ENCODE peak calls at places on chromosomes 13 and 19, in eight cellular contexts. One of them, this sample, is unnamed.

GRCh38 chr13:63024458-63024857 is 1608.8 kb upstream of the PCDH20 start:
- DNase-seq in mesothelial cell of epicardium: no peak
- DNase-seq in GM10248: no peak
- DNase-seq in progenitor cell of endocrine pancreas: no peak
- DNase-seq in BJ: no peak
- DNase-seq in uterus: no peak
- DNase-seq in endothelial cell: no peak
- DNase-seq in AG09309: no peak
- DNase-seq in this sample: no peak

GRCh38 chr19:4597975-4598671 is 38.6 kb upstream of the SEMA6B start:
- DNase-seq in mesothelial cell of epicardium: no peak
- DNase-seq in AG09309: no peak
- DNase-seq in BJ: no peak
- DNase-seq in progenitor cell of endocrine pancreas: no peak
- DNase-seq in endothelial cell: peak
- DNase-seq in uterus: no peak
- DNase-seq in GM10248: peak
- DNase-seq in this sample: peak

GRCh38 chr13:42981317-42981716 is 10.7 kb downstream of the EPSTI1 start:
- DNase-seq in endothelial cell: no peak
- DNase-seq in mesothelial cell of epicardium: no peak
- DNase-seq in progenitor cell of endocrine pancreas: no peak
- DNase-seq in AG09309: no peak
- DNase-seq in uterus: no peak
- DNase-seq in BJ: no peak
- DNase-seq in GM10248: no peak
- DNase-seq in this sample: no peak

GRCh38 chr19:13234518-13234917 is 84.3 kb downstream of the IER2 start:
- DNase-seq in AG09309: no peak
- DNase-seq in uterus: peak
- DNase-seq in progenitor cell of endocrine pancreas: no peak
- DNase-seq in GM10248: peak
- DNase-seq in endothelial cell: no peak
- DNase-seq in mesothelial cell of epicardium: peak
- DNase-seq in BJ: no peak
- DNase-seq in this sample: peak

GRCh38 chr13:99958402-99959126 is 13.0 kb downstream of the ZIC5 start:
- DNase-seq in progenitor cell of endocrine pancreas: no peak
- DNase-seq in AG09309: no peak
- DNase-seq in uterus: no peak
- DNase-seq in BJ: no peak
- DNase-seq in GM10248: no peak
- DNase-seq in mesothelial cell of epicardium: no peak
- DNase-seq in endothelial cell: peak
- DNase-seq in this sample: peak

GRCh38 chr13:61414136-61414535 is 1.5 kb downstream of the PCDH20 start:
- DNase-seq in endothelial cell: no peak
- DNase-seq in progenitor cell of endocrine pancreas: no peak
- DNase-seq in BJ: no peak
- DNase-seq in mesothelial cell of epicardium: no peak
- DNase-seq in AG09309: no peak
- DNase-seq in GM10248: no peak
- DNase-seq in uterus: no peak
- DNase-seq in this sample: no peak

GRCh38 chr13:21885714-21886224 is 214.9 kb downstream of the FGF9 start:
- DNase-seq in GM10248: no peak
- DNase-seq in uterus: no peak
- DNase-seq in progenitor cell of endocrine pancreas: no peak
- DNase-seq in endothelial cell: no peak
- DNase-seq in AG09309: no peak
- DNase-seq in mesothelial cell of epicardium: no peak
- DNase-seq in BJ: no peak
- DNase-seq in this sample: no peak

GRCh38 chr19:49475191-49475932 is 1.3 kb downstream of the FLT3LG start:
- DNase-seq in mesothelial cell of epicardium: no peak
- DNase-seq in uterus: no peak
- DNase-seq in progenitor cell of endocrine pancreas: no peak
- DNase-seq in endothelial cell: no peak
- DNase-seq in AG09309: no peak
- DNase-seq in BJ: no peak
- DNase-seq in GM10248: peak
- DNase-seq in this sample: no peak

GRCh38 chr19:35862528-35862927 is 5.8 kb downstream of the KIRREL2 start:
- DNase-seq in uterus: no peak
- DNase-seq in progenitor cell of endocrine pancreas: no peak
- DNase-seq in endothelial cell: no peak
- DNase-seq in mesothelial cell of epicardium: no peak
- DNase-seq in BJ: no peak
- DNase-seq in AG09309: no peak
- DNase-seq in GM10248: no peak
- DNase-seq in this sample: no peak

GRCh38 chr19:1213391-1214286 is 8.1 kb downstream of the STK11 start:
- DNase-seq in uterus: peak
- DNase-seq in GM10248: peak
- DNase-seq in mesothelial cell of epicardium: no peak
- DNase-seq in progenitor cell of endocrine pancreas: no peak
- DNase-seq in BJ: peak
- DNase-seq in endothelial cell: peak
- DNase-seq in AG09309: no peak
- DNase-seq in this sample: peak

GRCh38 chr13:50812242-50812641 is 31.2 kb downstream of the DLEU7 start:
- DNase-seq in endothelial cell: no peak
- DNase-seq in GM10248: no peak
- DNase-seq in AG09309: no peak
- DNase-seq in mesothelial cell of epicardium: no peak
- DNase-seq in BJ: no peak
- DNase-seq in uterus: no peak
- DNase-seq in progenitor cell of endocrine pancreas: no peak
- DNase-seq in this sample: no peak

GRCh38 chr13:100984349-100984748 is 309.8 kb upstream of the TMTC4 start:
- DNase-seq in mesothelial cell of epicardium: no peak
- DNase-seq in BJ: no peak
- DNase-seq in uterus: no peak
- DNase-seq in progenitor cell of endocrine pancreas: no peak
- DNase-seq in GM10248: no peak
- DNase-seq in endothelial cell: no peak
- DNase-seq in AG09309: no peak
- DNase-seq in this sample: no peak

GRCh38 chr13:31801088-31801487 is 61.8 kb downstream of the RXFP2 start:
- DNase-seq in BJ: no peak
- DNase-seq in uterus: no peak
- DNase-seq in AG09309: no peak
- DNase-seq in progenitor cell of endocrine pancreas: no peak
- DNase-seq in GM10248: no peak
- DNase-seq in mesothelial cell of epicardium: no peak
- DNase-seq in endothelial cell: no peak
- DNase-seq in this sample: no peak

GRCh38 chr13:31798189-31798588 is 58.9 kb downstream of the RXFP2 start:
- DNase-seq in mesothelial cell of epicardium: no peak
- DNase-seq in BJ: no peak
- DNase-seq in GM10248: no peak
- DNase-seq in AG09309: no peak
- DNase-seq in uterus: no peak
- DNase-seq in endothelial cell: no peak
- DNase-seq in progenitor cell of endocrine pancreas: no peak
- DNase-seq in this sample: no peak

GRCh38 chr13:31793246-31793645 is 53.9 kb downstream of the RXFP2 start:
- DNase-seq in uterus: no peak
- DNase-seq in AG09309: peak
- DNase-seq in progenitor cell of endocrine pancreas: no peak
- DNase-seq in GM10248: no peak
- DNase-seq in endothelial cell: no peak
- DNase-seq in BJ: peak
- DNase-seq in mesothelial cell of epicardium: no peak
- DNase-seq in this sample: no peak

GRCh38 chr13:31794452-31794851 is 55.1 kb downstream of the RXFP2 start:
- DNase-seq in mesothelial cell of epicardium: no peak
- DNase-seq in BJ: no peak
- DNase-seq in GM10248: no peak
- DNase-seq in AG09309: no peak
- DNase-seq in endothelial cell: no peak
- DNase-seq in uterus: no peak
- DNase-seq in progenitor cell of endocrine pancreas: no peak
- DNase-seq in this sample: no peak

GRCh38 chr13:31797154-31797775 is 57.9 kb downstream of the RXFP2 start:
- DNase-seq in BJ: no peak
- DNase-seq in uterus: no peak
- DNase-seq in mesothelial cell of epicardium: no peak
- DNase-seq in endothelial cell: no peak
- DNase-seq in AG09309: no peak
- DNase-seq in progenitor cell of endocrine pancreas: no peak
- DNase-seq in GM10248: no peak
- DNase-seq in this sample: no peak
- TF ChIP-seq CTCF in BJ: peak
- TF ChIP-seq CTCF in uterus: peak
- TF ChIP-seq CTCF in mesothelial cell of epicardium: no peak
- TF ChIP-seq CTCF in endothelial cell: no peak
- TF ChIP-seq CTCF in AG09309: peak
- TF ChIP-seq CTCF in progenitor cell of endocrine pancreas: peak
- TF ChIP-seq CTCF in GM10248: no peak
- TF ChIP-seq CTCF in this sample: peak

GRCh38 chr19:7994114-7994513 is 11.3 kb downstream of the ELAVL1 start:
- DNase-seq in mesothelial cell of epicardium: no peak
- DNase-seq in progenitor cell of endocrine pancreas: no peak
- DNase-seq in GM10248: no peak
- DNase-seq in AG09309: no peak
- DNase-seq in uterus: no peak
- DNase-seq in BJ: no peak
- DNase-seq in endothelial cell: no peak
- DNase-seq in this sample: no peak
- TF ChIP-seq CTCF in mesothelial cell of epicardium: no peak
- TF ChIP-seq CTCF in progenitor cell of endocrine pancreas: no peak
- TF ChIP-seq CTCF in GM10248: no peak
- TF ChIP-seq CTCF in AG09309: no peak
- TF ChIP-seq CTCF in uterus: no peak
- TF ChIP-seq CTCF in BJ: no peak
- TF ChIP-seq CTCF in endothelial cell: no peak
- TF ChIP-seq CTCF in this sample: no peak

GRCh38 chr13:67438465-67438864 is 208.3 kb upstream of the PCDH9 start:
- DNase-seq in mesothelial cell of epicardium: no peak
- DNase-seq in GM10248: no peak
- DNase-seq in endothelial cell: no peak
- DNase-seq in BJ: no peak
- DNase-seq in AG09309: no peak
- DNase-seq in uterus: no peak
- DNase-seq in progenitor cell of endocrine pancreas: no peak
- DNase-seq in this sample: no peak
- TF ChIP-seq CTCF in mesothelial cell of epicardium: no peak
- TF ChIP-seq CTCF in GM10248: no peak
- TF ChIP-seq CTCF in endothelial cell: no peak
- TF ChIP-seq CTCF in BJ: no peak
- TF ChIP-seq CTCF in AG09309: no peak
- TF ChIP-seq CTCF in uterus: no peak
- TF ChIP-seq CTCF in progenitor cell of endocrine pancreas: no peak
- TF ChIP-seq CTCF in this sample: no peak

DNA sequence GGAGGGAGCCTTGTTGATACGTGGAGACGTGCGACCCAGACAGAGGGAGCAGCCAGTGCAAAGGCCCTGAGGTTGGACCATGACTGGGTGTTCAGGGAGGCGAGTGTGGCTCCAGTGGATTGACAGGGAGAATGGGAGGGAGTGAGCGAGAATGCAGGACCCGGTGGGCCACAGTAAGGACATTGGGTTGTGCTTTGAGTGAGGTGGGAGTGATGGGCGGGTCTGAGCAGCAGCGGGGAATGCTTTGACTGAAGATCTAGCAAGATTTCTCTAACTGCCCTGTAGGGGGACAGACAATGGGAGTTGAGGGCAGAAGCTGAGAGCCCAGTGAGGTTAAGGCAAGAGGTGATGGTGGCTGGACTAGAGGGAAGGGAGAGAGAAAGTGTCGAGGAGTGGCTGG is 7.7 kb upstream of the NANOS2 start:
- DNase-seq in mesothelial cell of epicardium: no peak
- DNase-seq in endothelial cell: no peak
- DNase-seq in BJ: no peak
- DNase-seq in uterus: no peak
- DNase-seq in progenitor cell of endocrine pancreas: no peak
- DNase-seq in AG09309: no peak
- DNase-seq in GM10248: no peak
- DNase-seq in this sample: no peak
- TF ChIP-seq CTCF in mesothelial cell of epicardium: peak
- TF ChIP-seq CTCF in endothelial cell: peak
- TF ChIP-seq CTCF in BJ: peak
- TF ChIP-seq CTCF in uterus: no peak
- TF ChIP-seq CTCF in progenitor cell of endocrine pancreas: peak
- TF ChIP-seq CTCF in AG09309: peak
- TF ChIP-seq CTCF in GM10248: no peak
- TF ChIP-seq CTCF in this sample: no peak

DNA sequence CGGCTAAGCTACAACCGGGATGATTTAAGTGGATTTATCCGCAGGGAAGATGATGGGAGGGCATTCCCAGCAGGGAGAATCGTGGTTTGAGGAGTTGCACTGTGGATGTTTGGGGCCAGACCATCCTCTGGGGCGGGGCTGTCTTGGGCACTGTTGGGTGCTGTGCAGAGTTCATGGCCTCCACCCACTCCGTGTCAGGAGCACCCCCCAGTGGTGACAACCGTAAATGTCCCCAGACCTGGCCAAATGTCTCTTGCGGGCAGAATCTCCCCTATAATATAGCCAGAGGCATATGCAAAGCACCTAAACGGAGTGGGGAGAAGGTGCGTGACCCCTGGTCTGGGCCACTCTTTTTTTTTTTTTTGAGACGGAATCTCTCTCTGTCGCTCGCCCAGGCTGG is 40.2 kb downstream of the SMIM24 start:
- DNase-seq in mesothelial cell of epicardium: no peak
- DNase-seq in GM10248: peak
- DNase-seq in uterus: no peak
- DNase-seq in progenitor cell of endocrine pancreas: no peak
- DNase-seq in BJ: no peak
- DNase-seq in endothelial cell: peak
- DNase-seq in AG09309: no peak
- DNase-seq in this sample: no peak
- TF ChIP-seq CTCF in mesothelial cell of epicardium: no peak
- TF ChIP-seq CTCF in GM10248: peak
- TF ChIP-seq CTCF in uterus: peak
- TF ChIP-seq CTCF in progenitor cell of endocrine pancreas: peak
- TF ChIP-seq CTCF in BJ: peak
- TF ChIP-seq CTCF in endothelial cell: peak
- TF ChIP-seq CTCF in AG09309: peak
- TF ChIP-seq CTCF in this sample: no peak

This sample was measured in nephron progenitor cell.